ENCODE peak calls at places on chromosome 3, in six cellular contexts. C, Q, J, B, P and M are unnamed samples.

GRCh38 chr3:50322386-50323091 is at the start of gene HYAL2:
- DNase-seq in Q (peak; percentile 33), B (no peak), C (no peak), P (no peak), J (no peak), M (no peak)

GRCh38 chr3:47266709-47267489 is 15.7 kb downstream of the KIF9 start:
- DNase-seq in B (peak; percentile 86), J (no peak), Q (no peak), P (peak; percentile 44), C (peak; percentile 13), M (no peak)

GRCh38 chr3:17674082-17674686 is 68.2 kb downstream of the TBC1D5 start:
- DNase-seq in C (no peak), B (no peak), Q (no peak), J (no peak), P (no peak), M (no peak)

GRCh38 chr3:104396974-104397669 is 969.6 kb upstream of the ALCAM start:
- DNase-seq in C (no peak), P (no peak), Q (no peak), J (no peak), B (peak; percentile 9), M (no peak)

GRCh38 chr3:36992806-36993325 is at the start of gene EPM2AIP1:
- DNase-seq in J (peak; percentile 74), B (peak; percentile 100), P (no peak), C (peak; percentile 96), Q (no peak), M (no peak)

GRCh38 chr3:122679467-122680291 is 960 bp upstream of the PARP14 start:
- DNase-seq in B (peak; percentile 54), C (no peak), Q (peak; percentile 22), J (no peak), P (no peak), M (no peak)

GRCh38 chr3:177488740-177489139 is 291.5 kb upstream of the TBL1XR1 start:
- DNase-seq in Q (no peak), C (no peak), J (no peak), P (no peak), B (no peak), M (no peak)

GRCh38 chr3:190855151-190855550 is 7.3 kb downstream of the GMNC start:
- DNase-seq in P (no peak), B (no peak), J (no peak), C (no peak), Q (no peak), M (no peak)

GRCh38 chr3:110814170-110815007 is 257.2 kb upstream of the NECTIN3 start:
- DNase-seq in C (no peak), J (no peak), Q (no peak), B (peak; percentile 90), P (no peak), M (no peak)

GRCh38 chr3:135966875-135967274 is 1.3 kb downstream of the PPP2R3A start:
- DNase-seq in P (no peak), Q (no peak), J (no peak), B (peak; percentile 33), C (no peak), M (no peak)

GRCh38 chr3:102979682-102980378 is 545.0 kb downstream of the ZPLD1 start:
- DNase-seq in Q (no peak), C (no peak), P (no peak), B (peak; percentile 93), J (no peak), M (no peak)

GRCh38 chr3:24149032-24149431 is 203.9 kb downstream of the NR1D2 start:
- DNase-seq in B (no peak), P (no peak), Q (no peak), J (no peak), C (no peak), M (no peak)

GRCh38 chr3:196149922-196150321 is 61.3 kb downstream of the ZDHHC19 start:
- DNase-seq in P (no peak), B (no peak), Q (no peak), C (no peak), J (no peak), M (no peak)